ENCODE peak calls at places on chromosomes 4 and X, in six cellular contexts. K, T, A, F, I and V are unnamed samples.

GRCh38 chr4:78585633-78586032 is 34.1 kb downstream of the ANXA3 start:
- DNase-seq in K (no peak), T (no peak), A (no peak), F (no peak), I (no peak), V (no peak)

GRCh38 chrX:96611619-96612362 is 72.9 kb upstream of the DIAPH2 start:
- DNase-seq in K (no peak), T (no peak), A (peak; percentile 34), F (no peak), I (no peak), V (no peak)

GRCh38 chr4:23877758-23878229 is 12.1 kb downstream of the PPARGC1A start:
- DNase-seq in K (no peak), T (no peak), A (no peak), F (no peak), I (no peak), V (no peak)

GRCh38 chrX:102042706-102043325 is 82.7 kb upstream of the TCEAL2 start:
- DNase-seq in K (no peak), T (no peak), A (no peak), F (no peak), I (no peak), V (no peak)

GRCh38 chr4:145887241-145887964 is 51.2 kb downstream of the ZNF827 start:
- DNase-seq in K (no peak), T (no peak), A (peak; percentile 68), F (no peak), I (no peak), V (no peak)

GRCh38 chrX:110407910-110408545 is 49.4 kb downstream of the RTL9 start:
- DNase-seq in K (peak; percentile 49), T (peak; percentile 20), A (no peak), F (no peak), I (peak; percentile 54), V (no peak)

GRCh38 chrX:133229361-133229760 is 11.2 kb upstream of the TFDP3 start:
- DNase-seq in K (no peak), T (no peak), A (no peak), F (no peak), I (no peak), V (no peak)

GRCh38 chr4:71074452-71075299 is 81.2 kb downstream of the DCK start:
- DNase-seq in K (no peak), T (no peak), A (no peak), F (no peak), I (no peak), V (peak; percentile 18)